ENCODE peak calls at places on chromosomes 2 and 18, in six cellular contexts. N is foreskin fibroblast, G is ecto neural progenitor cell, T is Peyer's patch, B is kidney tubule cell, K is pons. H is an unnamed sample.

GRCh38 chr18:62655520-62656219 is 59.7 kb upstream of the PHLPP1 start:
- DNase-seq in B (no peak), G (no peak), T (no peak), N (no peak), K (no peak), H (no peak)

GRCh38 chr2:131580187-131580586 is 52.5 kb downstream of the CCDC74A start:
- DNase-seq in N (no peak), T (no peak), B (no peak), K (no peak), G (no peak), H (no peak)

GRCh38 chr2:24164416-24164973 is 10.4 kb upstream of the FAM228A start:
- DNase-seq in T (peak), K (peak), B (peak), G (no peak), N (peak), H (no peak)

GRCh38 chr2:237627463-237628321 is at the start of gene LRRFIP1:
- DNase-seq in B (peak), G (peak), T (no peak), N (peak), K (no peak), H (peak)

GRCh38 chr2:158530829-158531228 is 74.1 kb downstream of the PKP4 start:
- DNase-seq in T (no peak), K (no peak), N (no peak), G (no peak), B (no peak), H (no peak)

GRCh38 chr18:7273301-7273911 is 42.5 kb downstream of the LRRC30 start:
- DNase-seq in T (no peak), B (peak), K (peak), N (peak), G (no peak), H (peak)

GRCh38 chr18:14961991-14962390 is 214.0 kb downstream of the ANKRD30B start:
- DNase-seq in G (no peak), B (no peak), T (no peak), N (no peak), K (no peak), H (no peak)

GRCh38 chr18:31233550-31234306 is 71.1 kb upstream of the DSC1 start:
- DNase-seq in B (peak), T (no peak), G (no peak), N (no peak), K (no peak), H (no peak)

GRCh38 chr2:66569321-66569851 is 134.5 kb downstream of the MEIS1 start:
- DNase-seq in K (peak), G (no peak), T (no peak), N (peak), B (peak), H (peak)

GRCh38 chr2:10776231-10776977 is 36.2 kb downstream of the PDIA6 start:
- DNase-seq in B (no peak), G (no peak), T (no peak), K (no peak), N (no peak), H (no peak)

GRCh38 chr2:28445448-28446258 is 50.2 kb upstream of the PLB1 start:
- DNase-seq in N (peak), T (no peak), B (peak), G (no peak), K (no peak), H (peak)

GRCh38 chr2:171482877-171483276 is 39.4 kb upstream of the CYBRD1 start:
- DNase-seq in N (no peak), K (no peak), B (peak), T (no peak), G (no peak), H (no peak)

GRCh38 chr18:53991202-53991601 is 233.3 kb downstream of the MBD2 start:
- DNase-seq in K (no peak), B (peak), T (no peak), N (peak), G (no peak), H (peak)

GRCh38 chr2:37641582-37642111 is 29.8 kb downstream of the CDC42EP3 start:
- DNase-seq in K (no peak), T (no peak), G (no peak), N (peak), B (peak), H (peak)

GRCh38 chr18:8151176-8151575 is 458.1 kb upstream of the RAB12 start:
- DNase-seq in T (no peak), K (no peak), B (no peak), N (no peak), G (no peak), H (no peak)

GRCh38 chr2:36507408-36507812 is 90.6 kb downstream of the FEZ2 start:
- DNase-seq in B (peak), G (peak), T (no peak), K (peak), N (peak), H (peak)

GRCh38 chr2:198137733-198138132 is 333.3 kb downstream of the PLCL1 start:
- DNase-seq in T (no peak), G (no peak), B (no peak), K (no peak), N (no peak), H (no peak)

GRCh38 chr2:132830321-132830720 is 160.3 kb upstream of the LYPD1 start:
- DNase-seq in N (no peak), B (no peak), T (no peak), G (no peak), K (no peak), H (no peak)

GRCh38 chr2:135948642-135949355 is 36.6 kb downstream of the DARS1 start:
- DNase-seq in K (no peak), G (no peak), N (peak), B (peak), T (no peak), H (peak)

GRCh38 chr2:20626698-20627471 is 24.0 kb downstream of the HS1BP3 start:
- DNase-seq in G (no peak), N (no peak), K (no peak), T (no peak), B (peak), H (no peak)